ENCODE peak calls at places on chromosomes 2 and 18, in six cellular contexts. J is substantia nigra, Q is astrocyte, I is KG1, R is Calu3, V is cardiac muscle cell. K is an unnamed sample.

GRCh38 chr2:98911376-98912154 is 24.5 kb downstream of the CRACDL start:
- DNase-seq in I (no peak), Q (peak), R (no peak), J (no peak), V (no peak), K (peak)

GRCh38 chr2:233184669-233185068 is 66.8 kb upstream of the ATG16L1 start:
- DNase-seq in I (no peak), Q (no peak), J (no peak), V (no peak), R (no peak), K (no peak)

GRCh38 chr2:102915128-102915527 is 153.3 kb downstream of the TMEM182 start:
- DNase-seq in J (no peak), I (no peak), V (no peak), Q (peak), R (no peak), K (no peak)

GRCh38 chr18:79566841-79567370 is 112.7 kb upstream of the CTDP1 start:
- DNase-seq in R (no peak), J (no peak), Q (no peak), I (no peak), V (no peak), K (no peak)

GRCh38 chr2:239025081-239025801 is 177.4 kb downstream of the TWIST2 start:
- DNase-seq in V (no peak), R (no peak), I (no peak), J (no peak), Q (peak), K (peak)

GRCh38 chr2:183665403-183665802 is 541.2 kb downstream of the NUP35 start:
- DNase-seq in Q (peak), R (no peak), J (no peak), V (no peak), I (no peak), K (no peak)

GRCh38 chr2:119425119-119425405 is 6.6 kb upstream of the TMEM37 start:
- DNase-seq in V (no peak), R (no peak), Q (no peak), I (no peak), J (no peak), K (no peak)

GRCh38 chr2:30425326-30425725 is 21.7 kb upstream of the LCLAT1 start:
- DNase-seq in I (no peak), J (no peak), R (no peak), V (no peak), Q (peak), K (no peak)

GRCh38 chr2:177245010-177245422 is 19.5 kb downstream of the NFE2L2 start:
- DNase-seq in J (no peak), V (no peak), I (no peak), Q (peak), R (peak), K (peak)

GRCh38 chr2:1956520-1957289 is 212.4 kb upstream of the PXDN start:
- DNase-seq in Q (no peak), V (no peak), I (no peak), J (no peak), R (no peak), K (no peak)